ENCODE peak calls at places on chromosomes 1 and 21, in four cellular contexts. C is stomach, T is Panc1, H is uterus. F is an unnamed sample.

GRCh38 chr21:26732442-26733221 is 112.6 kb downstream of the ADAMTS1 start:
- DNase-seq in C (peak), T (no peak), H (peak), F (peak)

GRCh38 chr1:150366416-150367296 is 2.7 kb downstream of the RPRD2 start:
- DNase-seq in C (no peak), T (no peak), H (no peak), F (no peak)

GRCh38 chr1:54738244-54738643 is 22.6 kb downstream of the TTC4 start:
- DNase-seq in C (no peak), T (no peak), H (no peak), F (no peak)

GRCh38 chr1:215665212-215665611 is 98.1 kb downstream of the KCTD3 start:
- DNase-seq in C (no peak), T (no peak), H (no peak), F (no peak)

GRCh38 chr1:45989249-45989648 is 143.2 kb downstream of the PIK3R3 start:
- DNase-seq in C (no peak), T (no peak), H (no peak), F (no peak)

GRCh38 chr1:4673494-4673893 is 19.1 kb downstream of the AJAP1 start:
- DNase-seq in C (no peak), T (no peak), H (no peak), F (no peak)

GRCh38 chr1:17200246-17200645 is 4.7 kb upstream of the PADI1 start:
- DNase-seq in C (no peak), T (no peak), H (no peak), F (no peak)

GRCh38 chr1:241605146-241605805 is 34.9 kb downstream of the CHML start:
- DNase-seq in C (no peak), T (no peak), H (no peak), F (no peak)

GRCh38 chr1:25651036-25651640 is 34.5 kb downstream of the MAN1C1 start:
- DNase-seq in C (no peak), T (no peak), H (peak), F (no peak)

GRCh38 chr1:221419513-221420088 is 322.3 kb downstream of the DUSP10 start:
- DNase-seq in C (no peak), T (no peak), H (no peak), F (no peak)

GRCh38 chr1:221411283-221411682 is 330.6 kb downstream of the DUSP10 start:
- DNase-seq in C (no peak), T (no peak), H (no peak), F (no peak)

GRCh38 chr1:221418346-221418745 is 323.5 kb downstream of the DUSP10 start:
- DNase-seq in C (no peak), T (no peak), H (no peak), F (no peak)

GRCh38 chr1:221416723-221417122 is 325.2 kb downstream of the DUSP10 start:
- DNase-seq in C (no peak), T (no peak), H (no peak), F (no peak)

GRCh38 chr1:221415626-221416025 is 326.3 kb downstream of the DUSP10 start:
- DNase-seq in C (no peak), T (no peak), H (no peak), F (no peak)
- H3K27ac ChIP-seq in C (no peak), T (no peak), H (no peak), F (no peak)

GRCh38 chr1:214124281-214124805 is 136.6 kb downstream of the PROX1 start:
- DNase-seq in C (no peak), T (no peak), H (no peak), F (no peak)

GRCh38 chr1:214120951-214121350 is 133.2 kb downstream of the PROX1 start:
- DNase-seq in C (no peak), T (no peak), H (no peak), F (no peak)

GRCh38 chr1:214124915-214125314 is 137.1 kb downstream of the PROX1 start:
- DNase-seq in C (no peak), T (no peak), H (no peak), F (no peak)

GRCh38 chr1:214122110-214122509 is 134.3 kb downstream of the PROX1 start:
- DNase-seq in C (no peak), T (no peak), H (no peak), F (no peak)

GRCh38 chr1:214123061-214123784 is 135.4 kb downstream of the PROX1 start:
- DNase-seq in C (peak), T (peak), H (peak), F (no peak)
- TF ChIP-seq CTCF in C (peak), T (peak), H (peak), F (peak)

GRCh38 chr1:116805398-116805797 is 51.2 kb downstream of the CD2 start:
- DNase-seq in C (no peak), T (no peak), H (no peak), F (no peak)
- H3K27ac ChIP-seq in C (no peak), T (no peak), H (no peak), F (no peak)

DNA sequence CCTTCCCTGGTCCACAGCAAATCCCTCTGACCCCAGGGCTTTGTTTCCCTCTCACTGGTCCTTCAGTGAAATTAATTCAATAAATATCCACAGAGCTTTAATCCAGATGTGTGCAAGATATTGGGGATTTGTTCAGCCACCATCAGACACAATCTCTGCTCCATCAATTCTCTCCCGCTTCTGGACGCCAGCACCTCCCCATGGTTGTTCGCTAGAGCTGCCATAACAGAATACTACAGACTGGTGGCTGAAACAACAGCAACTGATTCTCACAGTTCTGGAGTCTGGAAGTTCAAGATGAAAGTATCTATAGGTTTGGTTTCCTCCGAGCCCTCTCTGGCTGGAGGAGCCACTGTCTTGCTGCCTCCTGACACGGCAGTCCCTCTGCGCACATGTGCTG is 303.9 kb downstream of the SMYD3 start:
- DNase-seq in C (no peak), T (no peak), H (no peak), F (no peak)
- TF ChIP-seq CTCF in C (no peak), T (no peak), H (no peak), F (no peak)

F was measured in lower lobe of right lung.